ENCODE peak calls at places on chromosomes 2 and 18, in seven cellular contexts. M is Daoy; D is EH; J is GM12892; R is HTR-8/SVneo; I is fibroblast of gingiva; A is activated T-helper 1 cell treated with anti-CD3 and anti-CD28 coated beads, Interleukin-12 subunit alpha, Interleukin-12 subunit beta, Interleukin-2, Interleukin-4 antibody, amounts not matched to agents 30 ng/mL and 10 ng/mL and 1 ng/mL, durations not matched to agents 14 hours and 24 hours and 36 hours. L is an unnamed sample.

GRCh38 chr18:43869451-43870008 is 592.2 kb upstream of the SYT4 start:
- DNase-seq in I (peak), M (no peak), D (peak), A (no peak), J (no peak), R (no peak), L (no peak)

GRCh38 chr2:145677371-145677770 is 1157.5 kb upstream of the ZEB2 start:
- DNase-seq in M (no peak), A (no peak), I (no peak), J (no peak), R (no peak), D (no peak), L (no peak)

GRCh38 chr18:35122586-35123224 is 81.5 kb downstream of the MAPRE2 start:
- DNase-seq in M (no peak), A (no peak), R (no peak), J (no peak), D (no peak), I (no peak), L (no peak)

GRCh38 chr2:240949791-240950705 is 43.9 kb downstream of the CROCC2 start:
- DNase-seq in I (no peak), D (no peak), J (no peak), M (no peak), A (no peak), R (no peak), L (peak)

GRCh38 chr2:174286172-174286571 is 37.8 kb upstream of the OLA1 start:
- DNase-seq in A (no peak), R (no peak), J (no peak), I (no peak), M (no peak), D (no peak), L (no peak)

GRCh38 chr2:234994340-234995321 is 42.8 kb downstream of the SH3BP4 start:
- DNase-seq in R (no peak), M (no peak), A (no peak), I (no peak), J (no peak), D (peak), L (no peak)

GRCh38 chr18:55069497-55069896 is 110.2 kb upstream of the CCDC68 start:
- DNase-seq in A (no peak), I (no peak), D (no peak), M (no peak), J (peak), R (no peak), L (no peak)

GRCh38 chr2:149492923-149493322 is 94.7 kb downstream of the MMADHC start:
- DNase-seq in M (no peak), D (no peak), A (no peak), J (no peak), I (no peak), R (no peak), L (no peak)

GRCh38 chr2:26562811-26563645 is 78.1 kb downstream of the CIB4 start:
- DNase-seq in R (no peak), J (no peak), D (no peak), I (no peak), M (peak), A (no peak), L (peak)

GRCh38 chr2:16716944-16717343 is 51.3 kb upstream of the CYRIA start:
- DNase-seq in I (no peak), D (no peak), R (no peak), A (no peak), J (no peak), M (no peak), L (no peak)